ENCODE peak calls at places on chromosomes 2 and 18, in five cellular contexts. P is cardiac fibroblast, I is upper lobe of right lung, J is Peyer's patch, N is mesenteric fat pad. R is an unnamed sample.

GRCh38 chr2:217831306-217831705 is 171.5 kb downstream of the TNS1 start:
- DNase-seq in J (no peak), N (no peak), P (no peak), I (no peak), R (no peak)

GRCh38 chr2:160912276-160912675 is 248.0 kb upstream of the TANK start:
- DNase-seq in P (no peak), I (no peak), J (no peak), N (no peak), R (no peak)

GRCh38 chr18:7467708-7468466 is 99.2 kb upstream of the PTPRM start:
- DNase-seq in I (no peak), J (no peak), N (no peak), P (no peak), R (no peak)

GRCh38 chr2:84899681-84900080 is 5.8 kb upstream of the TMSB10 start:
- DNase-seq in P (no peak), J (no peak), I (no peak), N (no peak), R (no peak)

GRCh38 chr2:104793971-104794370 is 59.9 kb upstream of the POU3F3 start:
- DNase-seq in P (no peak), I (no peak), J (no peak), N (no peak), R (no peak)

GRCh38 chr2:201195329-201195728 is 12.4 kb downstream of the CASP10 start:
- DNase-seq in I (no peak), J (no peak), N (no peak), P (no peak), R (no peak)

GRCh38 chr2:156999657-157000056 is 257.8 kb upstream of the GALNT5 start:
- DNase-seq in N (no peak), I (no peak), P (no peak), J (no peak), R (no peak)

GRCh38 chr18:21930177-21930576 is 189.6 kb downstream of the MIB1 start:
- DNase-seq in I (no peak), N (no peak), P (no peak), J (no peak), R (no peak)

GRCh38 chr2:30862054-30862651 is 54.9 kb upstream of the CAPN13 start:
- DNase-seq in J (peak; percentile 52), P (peak; percentile 70), I (no peak), N (no peak), R (peak; percentile 61)

GRCh38 chr2:5364361-5364760 is 327.8 kb upstream of the SOX11 start:
- DNase-seq in J (no peak), N (no peak), P (no peak), I (no peak), R (no peak)

GRCh38 chr2:233761040-233761769 is 1.1 kb downstream of the UGT1A1 start:
- DNase-seq in J (no peak), P (peak; percentile 6), I (no peak), N (no peak), R (no peak)

GRCh38 chr18:5456577-5457466 is 87.0 kb downstream of the EPB41L3 start:
- DNase-seq in J (no peak), I (no peak), N (no peak), P (peak; percentile 70), R (peak; percentile 27)

GRCh38 chr2:31055938-31056337 is 82.3 kb downstream of the GALNT14 start:
- DNase-seq in N (no peak), P (no peak), I (no peak), J (no peak), R (no peak)

GRCh38 chr18:78638889-78639596 is 340.6 kb upstream of the SALL3 start:
- DNase-seq in J (no peak), P (no peak), N (no peak), I (no peak), R (no peak)

GRCh38 chr2:109637749-109638570 is 23.8 kb downstream of the SOWAHC start:
- DNase-seq in N (no peak), J (no peak), I (no peak), P (peak; percentile 70), R (no peak)

R was measured in left cardiac atrium.